ENCODE peak calls at places on chromosomes 6 and 20, in four cellular contexts. H is trophoblast cell, U is neuronal stem cell, M is H1. N is an unnamed sample.

GRCh38 chr6:37303891-37304503 is 46.1 kb upstream of the TMEM217 start:
- DNase-seq in H (peak), M (no peak), U (no peak), N (peak)

GRCh38 chr6:71406871-71407860 is 118.6 kb downstream of the OGFRL1 start:
- DNase-seq in U (no peak), M (no peak), H (no peak), N (no peak)

GRCh38 chr20:63791497-63792156 is 39.4 kb downstream of the ZBTB46 start:
- DNase-seq in U (no peak), H (no peak), M (no peak), N (no peak)

GRCh38 chr20:2839732-2840137 is 720 bp downstream of the PCED1A start:
- DNase-seq in H (no peak), M (no peak), U (no peak), N (no peak)

GRCh38 chr6:122154912-122155516 is 244.4 kb upstream of the HSF2 start:
- DNase-seq in H (no peak), M (no peak), U (no peak), N (no peak)

GRCh38 chr6:119110601-119111548 is 32.4 kb upstream of the FAM184A start:
- DNase-seq in U (peak), M (no peak), H (peak), N (peak)

GRCh38 chr20:2417142-2417541 is 36.4 kb downstream of the TGM6 start:
- DNase-seq in H (no peak), M (no peak), U (no peak), N (no peak)

GRCh38 chr6:31058128-31058894 is 48.0 kb downstream of the MUC22 start:
- DNase-seq in M (no peak), H (peak), U (peak), N (peak)

GRCh38 chr6:13248549-13248948 is 79.8 kb downstream of the TBC1D7 start:
- DNase-seq in H (no peak), M (no peak), U (no peak), N (no peak)

DNA sequence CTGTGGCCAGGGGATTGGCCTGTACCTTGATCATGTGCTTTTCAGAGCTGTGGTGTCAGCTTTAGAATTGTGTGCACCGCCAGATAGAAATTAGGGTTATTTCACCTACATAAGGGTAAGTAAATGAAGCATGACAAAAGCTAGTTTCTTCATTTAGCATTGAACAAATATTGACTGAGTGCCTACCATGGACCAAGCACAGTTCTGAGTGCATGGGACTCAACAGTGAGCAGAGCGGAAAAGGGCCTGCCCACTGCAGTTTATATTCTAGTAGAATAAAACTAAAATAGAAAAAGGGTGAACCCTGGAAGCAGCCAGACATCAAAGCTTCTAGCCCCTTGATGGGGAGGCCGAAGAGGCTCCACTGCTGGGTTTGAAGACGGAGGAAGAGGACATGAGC is 25.6 kb downstream of the ECT2L start:
- DNase-seq in M (no peak), H (no peak), U (no peak), N (no peak)
- H2BK12ac ChIP-seq in M (no peak), H (peak), U (no peak), N (no peak)

DNA sequence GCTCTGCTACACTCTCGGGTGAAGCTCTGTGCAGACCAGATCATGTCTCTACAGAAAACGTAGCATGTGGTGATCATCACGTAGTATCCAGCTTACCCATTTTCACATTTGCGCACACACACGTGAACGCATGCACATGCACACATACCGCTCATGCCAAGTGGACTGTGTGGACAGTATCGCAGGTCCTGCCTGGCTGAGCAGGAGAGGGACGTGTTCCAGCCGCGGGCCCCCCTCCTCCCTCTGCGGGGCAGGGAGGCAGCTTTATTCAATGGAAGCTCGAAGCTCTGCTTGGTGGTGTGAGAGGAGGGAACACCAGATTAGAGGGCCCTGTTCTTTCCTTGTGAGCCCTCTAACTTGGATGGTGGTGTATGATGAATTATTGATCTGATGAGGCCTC is 51.1 kb downstream of the CDH26 start:
- DNase-seq in U (no peak), M (no peak), H (no peak), N (no peak)
- H3K4me3 ChIP-seq in U (peak), M (no peak), H (no peak), N (no peak)

DNA sequence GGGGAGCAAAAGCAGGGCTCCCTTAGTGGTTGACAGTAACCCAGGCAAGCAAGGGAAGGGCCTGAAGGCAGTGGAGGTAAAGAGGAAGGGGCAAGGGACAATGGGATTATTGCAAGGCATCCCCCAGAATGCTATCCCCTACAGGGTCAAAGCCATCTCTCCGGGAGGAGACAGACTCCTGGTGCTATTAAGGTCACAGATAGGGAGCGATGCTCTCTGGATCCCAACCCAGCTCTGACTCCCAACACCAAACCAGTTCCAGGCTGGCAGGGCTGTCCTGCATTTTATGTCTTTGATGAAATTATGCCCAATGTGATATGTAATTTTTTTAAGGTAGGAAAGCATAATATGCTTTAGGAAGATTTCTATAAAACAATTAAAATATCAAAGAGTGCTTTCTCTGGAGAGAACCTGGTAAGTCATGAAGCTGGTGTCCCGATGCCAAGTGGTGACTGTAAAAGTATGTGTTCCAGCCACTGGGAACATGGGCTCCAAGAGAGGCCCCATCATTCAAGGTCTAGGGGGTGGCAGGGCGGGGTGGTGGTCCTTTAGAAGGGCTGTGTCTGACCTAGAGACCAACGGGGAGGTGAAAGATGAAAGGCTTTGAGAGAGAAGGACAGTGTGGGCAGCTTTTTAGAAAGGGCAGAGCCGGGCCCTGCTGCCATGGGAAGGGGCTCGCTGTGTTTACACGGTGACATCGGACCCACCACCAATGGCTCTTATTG is 276.5 kb downstream of the CDC5L start:
- DNase-seq in M (no peak), H (no peak), U (no peak), N (no peak)
- H2BK12ac ChIP-seq in M (peak), H (peak), U (peak), N (no peak)

DNA sequence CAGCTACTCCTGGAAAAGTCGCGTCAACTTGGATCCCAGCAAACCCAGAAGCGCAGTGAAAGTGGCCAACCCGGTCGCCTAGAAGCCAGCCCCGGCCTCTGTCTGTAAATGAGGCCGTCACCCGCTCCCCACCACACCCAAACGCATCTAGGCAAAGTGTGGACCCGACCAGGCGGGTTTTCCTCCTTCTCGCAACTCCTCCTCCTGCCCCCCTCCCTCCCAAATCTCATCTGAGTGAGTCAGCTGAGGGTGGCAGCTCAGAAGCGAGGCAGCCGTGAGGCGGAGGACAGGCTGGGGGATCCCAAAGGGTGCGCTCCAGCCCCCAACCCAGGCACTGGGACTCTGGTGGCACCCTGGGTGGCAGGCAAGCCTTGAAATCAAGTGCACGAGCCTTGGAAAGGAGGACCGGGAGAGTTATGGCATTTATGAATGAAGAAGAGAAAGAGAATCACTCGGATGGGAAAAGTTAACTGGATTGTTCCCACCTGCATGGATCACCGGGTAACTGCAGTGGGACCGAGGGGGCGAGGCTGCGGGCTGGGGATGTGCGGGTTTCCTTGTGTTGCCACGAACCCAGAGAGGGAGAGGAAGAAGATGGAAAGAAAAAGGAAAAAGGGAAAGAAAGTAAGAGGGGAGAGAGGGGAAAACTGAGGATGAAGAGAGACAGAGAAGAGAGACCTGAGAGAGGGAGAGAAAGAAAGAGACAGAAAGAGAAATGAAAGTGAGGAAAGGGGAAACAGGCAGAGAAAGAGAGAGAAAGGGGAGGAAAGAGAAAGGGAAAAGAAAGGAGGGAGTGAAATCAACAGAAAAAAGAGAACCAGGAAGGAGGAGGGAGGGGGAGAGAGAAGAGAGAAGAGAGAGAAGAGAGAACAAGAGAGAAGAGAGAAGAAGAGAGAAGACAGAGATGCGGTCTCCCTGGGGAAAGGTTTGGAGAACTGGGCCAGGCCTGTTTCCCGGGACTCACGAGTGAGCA is at the start of gene APCDD1L:
- DNase-seq in H (peak), U (peak), M (peak), N (peak)
- H3K4me3 ChIP-seq in H (peak), U (peak), M (peak), N (peak)

GRCh38 chr6:52570291-52570700 is 6.6 kb downstream of the TRAM2 start:
- DNase-seq in U (no peak), H (no peak), M (no peak), N (no peak)

GRCh38 chr6:52572536-52572935 is 4.3 kb downstream of the TRAM2 start:
- DNase-seq in U (no peak), H (peak), M (no peak), N (no peak)

GRCh38 chr6:52573295-52573694 is 3.6 kb downstream of the TRAM2 start:
- DNase-seq in U (peak), M (no peak), H (no peak), N (peak)

GRCh38 chr6:52568320-52568719 is 8.5 kb downstream of the TRAM2 start:
- DNase-seq in H (no peak), M (no peak), U (no peak), N (no peak)

DNA sequence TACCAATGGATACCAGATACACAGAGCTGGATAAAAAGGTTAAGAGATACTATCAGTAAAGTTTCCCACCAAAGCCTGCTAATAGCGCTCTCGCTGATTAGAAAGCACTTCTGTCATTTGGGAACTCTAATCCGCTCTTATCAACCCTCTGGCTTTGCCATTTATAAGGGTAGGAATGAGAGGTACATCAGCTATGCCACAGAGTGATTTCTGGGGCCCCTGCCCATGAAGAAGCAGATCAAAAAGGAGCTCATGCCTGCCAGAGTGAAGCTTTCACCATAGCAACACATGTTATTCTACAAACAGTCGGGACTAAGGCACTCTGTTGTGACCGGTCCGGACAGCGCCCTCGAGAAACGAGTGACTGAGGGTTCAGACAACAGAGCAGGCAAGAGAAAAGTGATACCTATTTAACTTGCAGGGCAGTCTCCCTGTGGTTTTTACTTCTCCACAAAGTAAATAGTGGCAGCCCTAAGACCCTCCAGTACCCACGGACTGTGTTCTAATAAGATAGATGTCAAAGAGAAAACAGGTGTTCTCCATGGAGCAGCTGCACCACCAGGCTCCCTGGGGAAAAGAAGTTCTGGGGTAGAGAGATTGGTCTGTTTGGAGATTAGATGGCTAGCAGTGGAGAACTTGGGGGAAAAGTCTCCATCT is 5.6 kb downstream of the TRAM2 start:
- DNase-seq in U (no peak), M (no peak), H (no peak), N (peak)
- H2BK12ac ChIP-seq in U (no peak), M (peak), H (no peak), N (no peak)

GRCh38 chr6:323730-324088 is 31.4 kb downstream of the DUSP22 start:
- DNase-seq in U (no peak), H (no peak), M (no peak), N (no peak)
- H3K4me3 ChIP-seq in U (no peak), H (no peak), M (no peak), N (no peak)

DNA sequence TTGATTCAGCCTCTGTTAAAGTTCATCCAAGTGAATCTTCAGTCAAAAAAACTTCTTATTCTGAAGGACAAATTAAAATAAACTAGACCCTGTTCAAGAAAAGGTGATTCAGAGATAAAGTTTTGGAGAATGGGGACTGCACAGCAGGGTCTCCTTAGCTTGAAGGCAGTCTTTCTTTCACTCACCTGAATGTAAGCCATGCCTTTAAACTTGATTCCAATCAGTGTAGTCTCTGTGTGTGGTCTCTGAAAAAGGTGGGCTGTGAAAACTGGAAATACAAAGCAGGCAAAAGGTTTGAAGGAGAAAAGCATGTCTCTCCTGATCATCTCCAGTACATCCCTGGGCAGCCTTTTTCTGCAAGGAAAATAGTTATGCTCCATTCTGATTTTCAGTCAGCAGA is 188.0 kb upstream of the SASH1 start:
- DNase-seq in H (no peak), U (no peak), M (no peak), N (no peak)
- H2BK12ac ChIP-seq in H (no peak), U (no peak), M (no peak), N (no peak)

DNA sequence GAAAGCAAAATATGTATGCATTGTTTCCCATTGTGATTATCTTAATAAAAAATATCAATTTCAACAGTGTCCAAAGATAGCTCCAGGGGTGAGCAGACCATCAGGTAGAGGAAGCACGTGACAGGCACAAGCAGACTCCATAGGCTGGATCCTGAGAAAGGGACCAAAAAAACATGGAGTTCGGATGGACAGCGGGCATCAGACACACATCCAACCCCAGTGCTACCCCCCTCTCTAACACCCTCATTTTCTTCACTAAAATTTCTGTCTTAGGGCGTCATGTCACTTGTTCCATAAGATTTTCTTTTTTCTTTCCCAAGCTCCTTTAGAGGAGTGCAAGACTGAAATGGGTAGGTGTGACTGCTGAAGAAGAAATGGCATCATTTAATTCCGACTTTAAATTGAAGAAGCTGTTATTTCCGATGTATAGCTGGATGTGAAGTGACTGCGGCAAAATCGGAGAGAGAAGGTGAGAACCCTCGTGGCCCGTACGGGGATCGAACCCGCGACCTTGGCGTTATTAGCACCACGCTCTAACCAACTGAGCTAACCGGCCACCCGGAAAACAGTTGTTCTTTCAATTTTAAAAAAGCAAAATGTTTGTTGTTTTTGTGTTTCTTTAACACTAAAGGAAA is 10.3 kb upstream of the PRSS16 start:
- DNase-seq in U (no peak), M (no peak), H (no peak), N (peak)
- H3K4me3 ChIP-seq in U (no peak), M (peak), H (no peak), N (peak)

GRCh38 chr20:23869520-23869919 is 10.0 kb downstream of the CST5 start:
- DNase-seq in M (no peak), U (no peak), H (no peak), N (no peak)

GRCh38 chr20:23868321-23868720 is 11.2 kb downstream of the CST5 start:
- DNase-seq in M (no peak), U (no peak), H (no peak), N (no peak)

GRCh38 chr20:23870461-23870860 is 9.1 kb downstream of the CST5 start:
- DNase-seq in H (no peak), U (no peak), M (no peak), N (no peak)

GRCh38 chr20:23867152-23867776 is 12.3 kb downstream of the CST5 start:
- DNase-seq in M (no peak), H (no peak), U (no peak), N (no peak)
- H2BK12ac ChIP-seq in M (peak), H (no peak), U (peak), N (no peak)

N was measured in mesenchymal stem cell.